ENCODE peak calls at places on chromosome 3, in four cellular contexts. M is cerebellar cortex, F is psoas muscle, J is substantia nigra. V is an unnamed sample.

GRCh38 chr3:39000008-39000450 is 51.7 kb downstream of the SCN11A start:
- DNase-seq in F (no peak), M (peak), J (no peak), V (peak)

GRCh38 chr3:74066456-74066855 is 441.7 kb upstream of the PDZRN3 start:
- DNase-seq in J (no peak), F (no peak), M (no peak), V (no peak)

GRCh38 chr3:157120071-157120892 is 39.7 kb downstream of the CCNL1 start:
- DNase-seq in J (no peak), M (no peak), F (no peak), V (no peak)

GRCh38 chr3:155714295-155714718 is 30.6 kb downstream of the PLCH1 start:
- DNase-seq in J (no peak), F (no peak), M (no peak), V (no peak)

GRCh38 chr3:157786216-157786615 is 283.0 kb upstream of the VEPH1 start:
- DNase-seq in F (no peak), J (no peak), M (no peak), V (peak)

GRCh38 chr3:196128172-196128843 is 46.4 kb upstream of the TFRC start:
- DNase-seq in J (no peak), M (no peak), F (no peak), V (no peak)

GRCh38 chr3:69031635-69032034 is 18.2 kb upstream of the EOGT start:
- DNase-seq in M (no peak), F (no peak), J (no peak), V (no peak)

GRCh38 chr3:21665444-21665843 is 85.6 kb downstream of the ZNF385D start:
- DNase-seq in J (no peak), M (peak), F (no peak), V (no peak)

GRCh38 chr3:74862501-74862900 is 248.0 kb upstream of the CNTN3 start:
- DNase-seq in J (no peak), M (no peak), F (no peak), V (no peak)

GRCh38 chr3:190521998-190522397 is 8.1 kb downstream of the IL1RAP start:
- DNase-seq in M (no peak), J (no peak), F (no peak), V (no peak)

GRCh38 chr3:52084954-52085730 is 28.8 kb upstream of the DUSP7 start:
- DNase-seq in F (peak), J (no peak), M (no peak), V (no peak)

GRCh38 chr3:61627768-61628185 is 66.4 kb downstream of the PTPRG start:
- DNase-seq in J (no peak), M (no peak), F (no peak), V (peak)

GRCh38 chr3:188728371-188728896 is 443.3 kb upstream of the TPRG1 start:
- DNase-seq in F (no peak), M (no peak), J (no peak), V (no peak)

GRCh38 chr3:188339410-188340295 is 185.7 kb downstream of the LPP start:
- DNase-seq in M (no peak), F (no peak), J (no peak), V (no peak)

GRCh38 chr3:69745503-69745902 is 6.2 kb downstream of the MITF start:
- DNase-seq in M (no peak), F (no peak), J (no peak), V (no peak)

GRCh38 chr3:9125278-9125951 is 124.0 kb downstream of the SRGAP3 start:
- DNase-seq in J (no peak), F (no peak), M (no peak), V (no peak)

GRCh38 chr3:129045675-129046036 is 14.9 kb upstream of the GP9 start:
- DNase-seq in F (peak), J (no peak), M (no peak), V (no peak)

GRCh38 chr3:133856316-133856715 is 39.4 kb downstream of the RAB6B start:
- DNase-seq in M (no peak), J (no peak), F (no peak), V (peak)

GRCh38 chr3:110123929-110124328 is 786.6 kb upstream of the DPPA4 start:
- DNase-seq in F (no peak), J (no peak), M (no peak), V (no peak)

GRCh38 chr3:118501152-118501551 is 533.5 kb downstream of the IGSF11 start:
- DNase-seq in J (peak), F (peak), M (no peak), V (no peak)

GRCh38 chr3:7504886-7505775 is 644.2 kb downstream of the GRM7 start:
- DNase-seq in J (no peak), F (no peak), M (no peak), V (peak)

GRCh38 chr3:107956991-107957467 is 133.8 kb downstream of the CD47 start:
- DNase-seq in F (peak), J (no peak), M (peak), V (no peak)

GRCh38 chr3:107927361-107928083 is 163.3 kb downstream of the CD47 start:
- DNase-seq in F (peak), M (peak), J (peak), V (peak)

GRCh38 chr3:159169828-159170227 is 368.0 kb downstream of the MFSD1 start:
- DNase-seq in J (no peak), F (no peak), M (no peak), V (peak)

GRCh38 chr3:33392703-33393125 is 47.5 kb downstream of the UBP1 start:
- DNase-seq in M (no peak), F (no peak), J (no peak), V (peak)

GRCh38 chr3:125069452-125069851 is 13.7 kb upstream of the HEG1 start:
- DNase-seq in M (no peak), J (no peak), F (no peak), V (no peak)

GRCh38 chr3:128681277-128681829 is 30.7 kb upstream of the RPN1 start:
- DNase-seq in J (no peak), M (peak), F (no peak), V (no peak)

GRCh38 chr3:65902304-65902793 is 136.4 kb downstream of the MAGI1 start:
- DNase-seq in J (no peak), M (peak), F (no peak), V (no peak)

GRCh38 chr3:171163724-171164465 is 137.4 kb upstream of the SLC2A2 start:
- DNase-seq in M (no peak), J (no peak), F (no peak), V (no peak)